ENCODE peak calls at places on chromosomes 4 and X, in eight cellular contexts. J, I, K, X, C, E, N and O are unnamed samples.

GRCh38 chr4:142402925-142403324 is 443.2 kb downstream of the INPP4B start:
- DNase-seq in C (peak; percentile 85), K (no peak), X (no peak), N (no peak), I (no peak), J (no peak), E (no peak), O (no peak)

GRCh38 chr4:7101692-7102515 is 34.0 kb upstream of the GRPEL1 start:
- DNase-seq in X (peak; percentile 46), I (peak; percentile 86), C (peak; percentile 59), J (peak; percentile 88), E (peak; percentile 78), K (peak; percentile 34), N (no peak), O (no peak)

GRCh38 chr4:164807611-164808010 is 53.7 kb downstream of the SMIM31 start:
- DNase-seq in I (peak; percentile 71), K (no peak), E (no peak), J (no peak), N (no peak), C (peak; percentile 9), X (no peak), O (no peak)

GRCh38 chrX:81957900-81958545 is 756.1 kb downstream of the SH3BGRL start:
- DNase-seq in I (no peak), X (no peak), J (no peak), N (no peak), E (peak; percentile 23), K (no peak), C (peak; percentile 18), O (no peak)

GRCh38 chr4:30094866-30095265 is 625.3 kb upstream of the PCDH7 start:
- DNase-seq in C (peak; percentile 83), I (no peak), N (no peak), E (no peak), J (no peak), X (no peak), K (no peak), O (no peak)

GRCh38 chr4:10087152-10087791 is 29.3 kb downstream of the WDR1 start:
- DNase-seq in I (peak; percentile 35), X (no peak), K (no peak), N (no peak), C (no peak), E (no peak), J (peak; percentile 54), O (no peak)

GRCh38 chr4:38673109-38673978 is 9.3 kb downstream of the KLF3 start:
- DNase-seq in K (no peak), J (peak; percentile 78), I (peak; percentile 79), C (peak; percentile 91), X (peak; percentile 56), N (peak; percentile 74), E (no peak), O (no peak)

GRCh38 chrX:13868481-13869040 is 51.7 kb upstream of the GPM6B start:
- DNase-seq in X (no peak), E (no peak), I (no peak), N (no peak), J (no peak), C (peak; percentile 11), K (no peak), O (no peak)

GRCh38 chrX:44946771-44947170 is 73.8 kb downstream of the KDM6A start:
- DNase-seq in I (no peak), X (no peak), N (no peak), J (no peak), C (peak; percentile 30), E (peak; percentile 8), K (no peak), O (no peak)

GRCh38 chrX:36575670-36576069 is 432.5 kb upstream of the FAM47C start:
- DNase-seq in X (no peak), E (no peak), J (no peak), I (no peak), K (no peak), N (no peak), C (no peak), O (no peak)

GRCh38 chrX:36577006-36577405 is 431.2 kb upstream of the FAM47C start:
- DNase-seq in E (no peak), N (no peak), C (peak; percentile 1), J (no peak), X (no peak), I (no peak), K (no peak), O (no peak)

GRCh38 chrX:36573720-36574119 is 434.4 kb upstream of the FAM47C start:
- DNase-seq in I (no peak), E (no peak), J (no peak), X (no peak), K (no peak), C (no peak), N (no peak), O (no peak)
- H3K4me3 ChIP-seq in I (no peak overlapping the region), E (no peak overlapping the region), J (no peak overlapping the region), X (no peak overlapping the region), K (no peak overlapping the region), C (no peak overlapping the region), N (no peak overlapping the region), O (no peak overlapping the region)

GRCh38 chrX:40010550-40011364 is 87.0 kb downstream of the BCOR start:
- DNase-seq in X (no peak), J (no peak), I (no peak), N (no peak), E (peak; percentile 70), K (no peak), C (no peak), O (no peak)

GRCh38 chrX:40009462-40009851 is 88.3 kb downstream of the BCOR start:
- DNase-seq in N (no peak), I (no peak), X (no peak), E (no peak), J (no peak), K (no peak), C (no peak), O (no peak)

GRCh38 chrX:40008841-40009461 is 88.8 kb downstream of the BCOR start:
- DNase-seq in I (peak; percentile 69), K (no peak), N (no peak), C (no peak), E (peak; percentile 26), X (no peak), J (no peak), O (no peak)

GRCh38 chrX:40011483-40012038 is 86.2 kb downstream of the BCOR start:
- DNase-seq in N (no peak), E (no peak), C (no peak), X (no peak), I (no peak), K (no peak), J (no peak), O (no peak)

DNA sequence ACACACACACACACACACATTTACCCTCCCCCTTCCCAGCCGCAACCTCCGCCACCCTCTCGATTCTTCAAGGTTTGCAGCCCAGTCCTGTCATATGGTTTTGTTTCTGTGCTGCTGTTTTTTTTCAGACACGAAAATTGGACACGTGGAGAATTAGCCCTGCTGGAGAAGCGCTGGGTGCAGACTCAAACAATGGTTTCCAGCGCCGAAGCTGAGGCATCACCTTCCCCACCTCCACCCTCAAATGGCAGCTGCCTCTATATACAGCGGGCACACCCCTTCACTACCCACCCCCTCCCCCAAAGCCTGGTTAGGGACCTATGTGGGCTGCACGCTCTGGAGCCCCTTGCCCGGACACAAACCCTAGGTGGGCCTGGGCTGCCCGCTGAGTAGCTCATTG is 87.9 kb downstream of the BCOR start:
- DNase-seq in J (no peak), E (no peak), I (no peak), N (no peak), K (no peak), X (no peak), C (no peak), O (no peak)
- H3K4me3 ChIP-seq in J (no peak overlapping the region), E (no peak overlapping the region), I (no peak overlapping the region), N (no peak overlapping the region), K (no peak overlapping the region), X (no peak overlapping the region), C (no peak overlapping the region), O (no peak overlapping the region)

GRCh38 chr4:74223098-74223497 is 65.2 kb downstream of the MTHFD2L start:
- DNase-seq in K (no peak), X (no peak), C (no peak), N (no peak), E (no peak), I (no peak), J (no peak), O (no peak)

GRCh38 chr4:74228691-74229640 is 71.0 kb downstream of the MTHFD2L start:
- DNase-seq in K (peak; percentile 56), J (no peak), I (peak; percentile 70), C (peak; percentile 89), X (peak; percentile 72), N (peak; percentile 52), E (peak; percentile 77), O (peak; percentile 53)

GRCh38 chr4:74219241-74219640 is 61.3 kb downstream of the MTHFD2L start:
- DNase-seq in I (no peak), X (no peak), N (no peak), K (no peak), E (no peak), J (no peak), C (peak; percentile 84), O (no peak)

GRCh38 chr4:74218201-74218600 is 60.3 kb downstream of the MTHFD2L start:
- DNase-seq in J (no peak), I (no peak), C (peak; percentile 81), E (no peak), K (no peak), X (no peak), N (no peak), O (no peak)

DNA sequence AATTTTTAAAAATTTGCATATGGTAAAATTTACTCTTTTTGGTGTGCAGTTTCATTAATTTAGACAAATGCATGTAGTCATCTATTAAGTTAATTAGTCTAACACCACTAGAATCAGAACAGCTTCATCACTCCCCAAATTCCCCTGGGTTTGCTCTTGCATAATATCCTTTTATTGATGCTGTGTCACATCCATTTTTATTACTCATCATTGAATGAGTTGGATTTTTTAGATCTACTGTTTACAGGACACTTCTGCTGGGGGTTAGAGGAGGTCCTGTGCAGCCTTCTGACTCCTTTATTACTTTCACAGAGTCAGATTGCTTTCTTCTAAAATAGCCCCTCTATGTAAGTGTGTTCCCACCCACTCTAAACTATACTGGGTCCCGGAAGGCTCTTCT is 65.9 kb downstream of the MTHFD2L start:
- DNase-seq in X (no peak), K (no peak), J (no peak), N (no peak), C (peak; percentile 77), I (no peak), E (no peak), O (no peak)
- H3K4me3 ChIP-seq in X (no peak overlapping the region), K (no peak overlapping the region), J (no peak overlapping the region), N (no peak overlapping the region), C (no peak overlapping the region), I (no peak overlapping the region), E (no peak overlapping the region), O (no peak overlapping the region)

GRCh38 chr4:20254517-20255250 is 3.0 kb downstream of the SLIT2 start:
- DNase-seq in E (no peak), X (no peak), N (no peak), J (peak; percentile 70), K (no peak), I (peak; percentile 64), C (peak; percentile 23), O (no peak)

GRCh38 chr4:20256381-20256881 is 4.7 kb downstream of the SLIT2 start:
- DNase-seq in N (no peak), E (no peak), I (no peak), X (no peak), C (no peak), K (no peak), J (no peak), O (no peak)

GRCh38 chr4:20253799-20254409 is 2.2 kb downstream of the SLIT2 start:
- DNase-seq in C (peak; percentile 15), I (peak; percentile 66), N (no peak), K (no peak), X (no peak), E (no peak), J (peak; percentile 78), O (no peak)

GRCh38 chr4:20255251-20255586 is 3.5 kb downstream of the SLIT2 start:
- DNase-seq in X (no peak), C (no peak), N (no peak), J (no peak), E (no peak), I (no peak), K (no peak), O (no peak)

GRCh38 chr4:20255823-20256222 is 4.1 kb downstream of the SLIT2 start:
- DNase-seq in K (no peak), X (no peak), I (no peak), J (no peak), C (no peak), E (no peak), N (no peak), O (no peak)
- H3K4me3 ChIP-seq in K (no peak overlapping the region), X (no peak overlapping the region), I (peak overlapping the region; percentile 58), J (peak overlapping the region; percentile 61), C (no peak overlapping the region), E (no peak overlapping the region), N (peak overlapping the region; percentile 94), O (no peak overlapping the region)